ENCODE peak calls at places on chromosomes 16 and 17, in four cellular contexts. One of them, this sample, is unnamed.

GRCh38 chr16:89176147-89176690 is 4.7 kb downstream of the CDH15 start:
- DNase-seq in GM12878: no peak
- DNase-seq in K562: no peak
- DNase-seq in HepG2: no peak
- DNase-seq in this sample: no peak

GRCh38 chr16:1532081-1532760 is 1.2 kb upstream of the TMEM204 start:
- DNase-seq in GM12878: no peak
- DNase-seq in K562: no peak
- DNase-seq in HepG2: no peak
- DNase-seq in this sample: no peak

GRCh38 chr16:81885976-81886586 is 107.0 kb downstream of the PLCG2 start:
- DNase-seq in GM12878: no peak
- DNase-seq in K562: peak
- DNase-seq in HepG2: peak
- DNase-seq in this sample: peak

GRCh38 chr16:31196324-31197088 is 6.1 kb downstream of the PYCARD start:
- DNase-seq in GM12878: no peak
- DNase-seq in K562: no peak
- DNase-seq in HepG2: no peak
- DNase-seq in this sample: no peak

GRCh38 chr17:43832976-43833829 is at the start of gene MPP3:
- DNase-seq in GM12878: no peak
- DNase-seq in K562: peak
- DNase-seq in HepG2: no peak
- DNase-seq in this sample: peak

GRCh38 chr17:75769536-75769935 is 4.5 kb upstream of the GALK1 start:
- DNase-seq in GM12878: no peak
- DNase-seq in K562: no peak
- DNase-seq in HepG2: no peak
- DNase-seq in this sample: no peak

GRCh38 chr16:57284206-57284951 is at the start of gene PLLP:
- DNase-seq in GM12878: no peak
- DNase-seq in K562: peak
- DNase-seq in HepG2: no peak
- DNase-seq in this sample: peak

GRCh38 chr17:65047939-65048338 is 8.6 kb downstream of the GNA13 start:
- DNase-seq in GM12878: no peak
- DNase-seq in K562: no peak
- DNase-seq in HepG2: no peak
- DNase-seq in this sample: no peak

GRCh38 chr17:48427598-48427997 is 2.4 kb downstream of the SKAP1 start:
- DNase-seq in GM12878: no peak
- DNase-seq in K562: peak
- DNase-seq in HepG2: no peak
- DNase-seq in this sample: no peak

GRCh38 chr16:15610369-15610871 is 32.5 kb downstream of the MARF1 start:
- DNase-seq in GM12878: no peak
- DNase-seq in K562: no peak
- DNase-seq in HepG2: peak
- DNase-seq in this sample: no peak

GRCh38 chr17:29165800-29166506 is 14.2 kb downstream of the MYO18A start:
- DNase-seq in GM12878: no peak
- DNase-seq in K562: no peak
- DNase-seq in HepG2: no peak
- DNase-seq in this sample: no peak

GRCh38 chr17:68509151-68510057 is 2.8 kb upstream of the PRKAR1A start:
- DNase-seq in GM12878: no peak
- DNase-seq in K562: no peak
- DNase-seq in HepG2: peak
- DNase-seq in this sample: no peak

GRCh38 chr17:34300652-34301390 is 15.3 kb downstream of the CCL11 start:
- DNase-seq in GM12878: no peak
- DNase-seq in K562: no peak
- DNase-seq in HepG2: no peak
- DNase-seq in this sample: no peak

GRCh38 chr16:56912746-56913703 is 18.9 kb upstream of the HERPUD1 start:
- DNase-seq in GM12878: no peak
- DNase-seq in K562: no peak
- DNase-seq in HepG2: no peak
- DNase-seq in this sample: no peak

GRCh38 chr16:5506021-5506420 is 408.4 kb upstream of the EEF2KMT start:
- DNase-seq in GM12878: no peak
- DNase-seq in K562: no peak
- DNase-seq in HepG2: no peak
- DNase-seq in this sample: no peak

GRCh38 chr17:19759934-19760530 is 11.9 kb upstream of the ALDH3A1 start:
- DNase-seq in GM12878: no peak
- DNase-seq in K562: no peak
- DNase-seq in HepG2: no peak
- DNase-seq in this sample: no peak

GRCh38 chr16:66751992-66752322 is 548 bp upstream of the DYNC1LI2 start:
- DNase-seq in GM12878: no peak
- DNase-seq in K562: no peak
- DNase-seq in HepG2: no peak
- DNase-seq in this sample: no peak

GRCh38 chr17:38885728-38886642 is 16.1 kb downstream of the LASP1 start:
- DNase-seq in GM12878: no peak
- DNase-seq in K562: no peak
- DNase-seq in HepG2: no peak
- DNase-seq in this sample: no peak

GRCh38 chr16:79288046-79288445 is 312.5 kb downstream of the MAF start:
- DNase-seq in GM12878: no peak
- DNase-seq in K562: no peak
- DNase-seq in HepG2: no peak
- DNase-seq in this sample: no peak

GRCh38 chr17:50114849-50115357 is 15.1 kb downstream of the SAMD14 start:
- DNase-seq in GM12878: no peak
- DNase-seq in K562: no peak
- DNase-seq in HepG2: peak
- DNase-seq in this sample: peak

GRCh38 chr17:58329035-58329807 is 626 bp upstream of the TSPOAP1 start:
- DNase-seq in GM12878: peak
- DNase-seq in K562: peak
- DNase-seq in HepG2: peak
- DNase-seq in this sample: no peak

GRCh38 chr16:78976212-78976611 is 624.3 kb downstream of the MAF start:
- DNase-seq in GM12878: no peak
- DNase-seq in K562: no peak
- DNase-seq in HepG2: no peak
- DNase-seq in this sample: no peak

GRCh38 chr17:66938656-66939055 is 25.9 kb upstream of the CACNG4 start:
- DNase-seq in GM12878: no peak
- DNase-seq in K562: no peak
- DNase-seq in HepG2: no peak
- DNase-seq in this sample: no peak

GRCh38 chr17:34635876-34636275 is 56.5 kb downstream of the TMEM132E start:
- DNase-seq in GM12878: no peak
- DNase-seq in K562: no peak
- DNase-seq in HepG2: no peak
- DNase-seq in this sample: no peak

GRCh38 chr16:87550510-87550961 is 51.8 kb upstream of the JPH3 start:
- DNase-seq in GM12878: no peak
- DNase-seq in K562: peak
- DNase-seq in HepG2: no peak
- DNase-seq in this sample: peak
- TF ChIP-seq SP1 in GM12878: no peak
- TF ChIP-seq SP1 in K562: peak
- TF ChIP-seq SP1 in HepG2: no peak
- TF ChIP-seq SP1 in this sample: no peak

GRCh38 chr17:82598256-82599011 is 49.8 kb downstream of the WDR45B start:
- DNase-seq in GM12878: no peak
- DNase-seq in K562: no peak
- DNase-seq in HepG2: no peak
- DNase-seq in this sample: no peak
- TF ChIP-seq BHLHE40 in GM12878: no peak
- TF ChIP-seq BHLHE40 in K562: no peak
- TF ChIP-seq BHLHE40 in HepG2: no peak
- TF ChIP-seq BHLHE40 in this sample: no peak

GRCh38 chr17:74569392-74570003 is 2.2 kb upstream of the CD300H start:
- DNase-seq in GM12878: no peak
- DNase-seq in K562: no peak
- DNase-seq in HepG2: no peak
- DNase-seq in this sample: no peak
- TF ChIP-seq SP1 in GM12878: no peak
- TF ChIP-seq SP1 in K562: no peak
- TF ChIP-seq SP1 in HepG2: no peak
- TF ChIP-seq SP1 in this sample: no peak

GRCh38 chr16:84303023-84303422 is 8.3 kb downstream of the WFDC1 start:
- DNase-seq in GM12878: no peak
- DNase-seq in K562: no peak
- DNase-seq in HepG2: no peak
- DNase-seq in this sample: no peak
- TF ChIP-seq BHLHE40 in GM12878: no peak
- TF ChIP-seq BHLHE40 in K562: no peak
- TF ChIP-seq BHLHE40 in HepG2: no peak
- TF ChIP-seq BHLHE40 in this sample: no peak

GRCh38 chr17:32479074-32479617 is 7.6 kb upstream of the CDK5R1 start:
- DNase-seq in GM12878: no peak
- DNase-seq in K562: no peak
- DNase-seq in HepG2: no peak
- DNase-seq in this sample: no peak

GRCh38 chr17:32475258-32475657 is 11.5 kb upstream of the CDK5R1 start:
- DNase-seq in GM12878: no peak
- DNase-seq in K562: no peak
- DNase-seq in HepG2: no peak
- DNase-seq in this sample: no peak

GRCh38 chr17:32481193-32481592 is 5.6 kb upstream of the CDK5R1 start:
- DNase-seq in GM12878: no peak
- DNase-seq in K562: no peak
- DNase-seq in HepG2: no peak
- DNase-seq in this sample: no peak

GRCh38 chr17:32482568-32483320 is 4.0 kb upstream of the CDK5R1 start:
- DNase-seq in GM12878: no peak
- DNase-seq in K562: no peak
- DNase-seq in HepG2: no peak
- DNase-seq in this sample: no peak

GRCh38 chr17:32477220-32477619 is 9.6 kb upstream of the CDK5R1 start:
- DNase-seq in GM12878: no peak
- DNase-seq in K562: no peak
- DNase-seq in HepG2: no peak
- DNase-seq in this sample: no peak
- TF ChIP-seq SP1 in GM12878: no peak
- TF ChIP-seq SP1 in K562: no peak
- TF ChIP-seq SP1 in HepG2: no peak
- TF ChIP-seq SP1 in this sample: no peak

GRCh38 chr16:64585367-64585766 is 536.5 kb downstream of the CDH11 start:
- DNase-seq in GM12878: no peak
- DNase-seq in K562: no peak
- DNase-seq in HepG2: no peak
- DNase-seq in this sample: no peak

GRCh38 chr16:64590516-64590915 is 531.3 kb downstream of the CDH11 start:
- DNase-seq in GM12878: no peak
- DNase-seq in K562: no peak
- DNase-seq in HepG2: no peak
- DNase-seq in this sample: no peak

GRCh38 chr16:64586756-64587155 is 535.1 kb downstream of the CDH11 start:
- DNase-seq in GM12878: no peak
- DNase-seq in K562: no peak
- DNase-seq in HepG2: no peak
- DNase-seq in this sample: no peak

GRCh38 chr16:64589836-64590235 is 532.0 kb downstream of the CDH11 start:
- DNase-seq in GM12878: no peak
- DNase-seq in K562: no peak
- DNase-seq in HepG2: no peak
- DNase-seq in this sample: no peak
- TF ChIP-seq BHLHE40 in GM12878: no peak
- TF ChIP-seq BHLHE40 in K562: no peak
- TF ChIP-seq BHLHE40 in HepG2: no peak
- TF ChIP-seq BHLHE40 in this sample: no peak